ENCODE peak calls at places on chromosomes 12 and 14, in ten cellular contexts. T is NCI-H345, W is T-helper 17 cell, E is uterus, Y is AG08395, C is AG09309, O is activated T-helper 1 cell treated with Interleukin-2 at 50 U/mL for 16 hours, V is stomach, N is HTR-8/SVneo, F is heart right ventricle. I is an unnamed sample.

GRCh38 chr12:22658214-22658613 is 33.2 kb downstream of the ETNK1 start:
- DNase-seq in N (peak; percentile 51), W (no peak), Y (peak; percentile 10), O (no peak), E (no peak), T (no peak), C (peak; percentile 27), F (no peak), V (no peak), I (no peak)

GRCh38 chr12:103771466-103771865 is 69.6 kb downstream of the NT5DC3 start:
- DNase-seq in T (no peak), O (no peak), Y (peak; percentile 58), E (peak; percentile 56), N (peak; percentile 54), W (no peak), V (peak; percentile 48), F (peak; percentile 18), C (no peak), I (no peak)

GRCh38 chr14:99687284-99688209 is 3.4 kb downstream of the CYP46A1 start:
- DNase-seq in V (no peak), C (no peak), W (peak; percentile 46), O (peak; percentile 13), N (no peak), T (no peak), F (no peak), Y (no peak), E (no peak), I (peak; percentile 6)

GRCh38 chr12:54404061-54405004 is 14.7 kb downstream of the ITGA5 start:
- DNase-seq in N (peak; percentile 53), V (peak; percentile 68), Y (peak; percentile 55), C (no peak), F (no peak), W (peak; percentile 33), O (no peak), E (peak; percentile 72), T (peak; percentile 41), I (peak; percentile 53)

GRCh38 chr14:75504411-75504810 is 17.9 kb upstream of the BATF start:
- DNase-seq in V (no peak), T (no peak), N (no peak), C (no peak), E (no peak), Y (no peak), O (no peak), W (no peak), F (no peak), I (no peak)

GRCh38 chr12:62436164-62436503 is 30.5 kb upstream of the MON2 start:
- DNase-seq in Y (no peak), T (no peak), F (no peak), O (no peak), C (no peak), V (no peak), N (no peak), W (no peak), E (no peak), I (no peak)

GRCh38 chr14:61625171-61625570 is 70.1 kb upstream of the HIF1A start:
- DNase-seq in W (no peak), Y (no peak), V (no peak), F (no peak), T (no peak), N (peak; percentile 78), C (no peak), O (no peak), E (no peak), I (no peak)

GRCh38 chr12:52585951-52586350 is 12.3 kb upstream of the KRT74 start:
- DNase-seq in W (no peak), C (no peak), T (no peak), Y (no peak), O (peak; percentile 38), N (no peak), V (no peak), F (no peak), E (no peak), I (no peak)

GRCh38 chr12:32477714-32478113 is 78.4 kb downstream of the FGD4 start:
- DNase-seq in O (no peak), Y (no peak), C (no peak), N (no peak), F (no peak), W (no peak), T (no peak), E (no peak), V (no peak), I (peak; percentile 23)

GRCh38 chr12:701896-702539 is 38.8 kb upstream of the NINJ2 start:
- DNase-seq in N (no peak), E (no peak), V (no peak), W (no peak), T (no peak), Y (no peak), O (no peak), F (no peak), C (no peak), I (no peak)

GRCh38 chr12:103632554-103633216 is 45.6 kb downstream of the STAB2 start:
- DNase-seq in V (peak; percentile 78), T (peak; percentile 9), C (no peak), W (peak; percentile 23), N (peak; percentile 78), F (no peak), Y (peak; percentile 71), E (no peak), O (no peak), I (peak; percentile 43)

GRCh38 chr12:79140711-79141110 is 276.1 kb downstream of the SYT1 start:
- DNase-seq in O (no peak), T (no peak), N (no peak), F (no peak), V (no peak), Y (no peak), W (no peak), E (no peak), C (no peak), I (no peak)

GRCh38 chr14:66119805-66120204 is 366.4 kb upstream of the CCDC196 start:
- DNase-seq in F (no peak), O (no peak), Y (no peak), E (no peak), V (no peak), W (no peak), C (no peak), T (no peak), N (no peak), I (no peak)

GRCh38 chr12:121330195-121330594 is 22.0 kb downstream of the ANAPC5 start:
- DNase-seq in W (no peak), C (no peak), V (no peak), Y (no peak), N (no peak), T (no peak), O (no peak), E (no peak), F (no peak), I (no peak)

I was measured in NCI-H1930.